ENCODE peak calls at places on chromosomes 7 and 10, in nine cellular contexts. H is KBM-7; L is NCI-H69; Q is ACHN; F is stimulated activated CD8-positive, alpha-beta memory T cell treated with anti-CD3 and anti-CD28 coated beads, Interleukin-7, amount 100 ng/mL, for 1 hour; J is heart right ventricle; D is upper lobe of right lung; X is GDM1; K is iris pigment epithelial cell. W is an unnamed sample.

GRCh38 chr10:132878091-132878729 is 64.2 kb downstream of the CFAP46 start:
- DNase-seq in H (no peak), L (no peak), Q (no peak), F (no peak), J (peak; percentile 5), D (peak; percentile 55), X (no peak), K (no peak), W (no peak)

GRCh38 chr7:92685146-92686042 is 95.2 kb upstream of the FAM133B start:
- DNase-seq in H (no peak), L (no peak), Q (no peak), F (peak; percentile 29), J (no peak), D (no peak), X (no peak), K (no peak), W (no peak)

GRCh38 chr10:33559105-33559504 is 224.6 kb upstream of the NRP1 start:
- DNase-seq in H (no peak), L (no peak), Q (peak; percentile 19), F (no peak), J (no peak), D (no peak), X (no peak), K (peak; percentile 76), W (no peak)

GRCh38 chr7:157004839-157005455 is 5.5 kb downstream of the MNX1 start:
- DNase-seq in H (no peak), L (no peak), Q (no peak), F (no peak), J (no peak), D (peak; percentile 58), X (no peak), K (no peak), W (no peak)

GRCh38 chr10:79113827-79114226 is 45.1 kb downstream of the ZMIZ1 start:
- DNase-seq in H (no peak), L (no peak), Q (no peak), F (no peak), J (no peak), D (no peak), X (no peak), K (no peak), W (no peak)

GRCh38 chr7:77738382-77738781 is 42.1 kb downstream of the RSBN1L start:
- DNase-seq in H (no peak), L (no peak), Q (no peak), F (no peak), J (no peak), D (no peak), X (no peak), K (no peak), W (no peak)

GRCh38 chr10:128047991-128048826 is 78.0 kb downstream of the MKI67 start:
- DNase-seq in H (peak; percentile 69), L (no peak), Q (no peak), F (no peak), J (no peak), D (no peak), X (peak; percentile 4), K (peak; percentile 72), W (peak; percentile 66)

GRCh38 chr10:97543025-97543546 is 29.5 kb upstream of the ANKRD2 start:
- DNase-seq in H (peak; percentile 56), L (peak; percentile 21), Q (peak; percentile 89), F (no peak), J (peak; percentile 68), D (peak; percentile 76), X (peak; percentile 84), K (peak; percentile 98), W (peak; percentile 37)

GRCh38 chr10:1100143-1100542 is 44.0 kb downstream of the WDR37 start:
- DNase-seq in H (no peak), L (no peak), Q (no peak), F (no peak), J (no peak), D (no peak), X (no peak), K (no peak), W (no peak)

GRCh38 chr7:148397985-148398384 is 192.6 kb upstream of the C7orf33 start:
- DNase-seq in H (no peak), L (no peak), Q (no peak), F (no peak), J (no peak), D (no peak), X (no peak), K (no peak), W (no peak)

GRCh38 chr7:43201912-43202311 is 89.5 kb downstream of the HECW1 start:
- DNase-seq in H (no peak), L (no peak), Q (no peak), F (no peak), J (no peak), D (no peak), X (no peak), K (peak; percentile 61), W (no peak)

GRCh38 chr10:55979203-55979602 is 381.9 kb downstream of the ZWINT start:
- DNase-seq in H (no peak), L (no peak), Q (no peak), F (no peak), J (no peak), D (no peak), X (no peak), K (no peak), W (no peak)

GRCh38 chr7:50362712-50363282 is 58.3 kb downstream of the IKZF1 start:
- DNase-seq in H (peak; percentile 58), L (no peak), Q (no peak), F (no peak), J (no peak), D (no peak), X (no peak), K (no peak), W (peak; percentile 51)

GRCh38 chr10:76675951-76676587 is 961.5 kb downstream of the KCNMA1 start:
- DNase-seq in H (no peak), L (no peak), Q (no peak), F (no peak), J (peak; percentile 41), D (no peak), X (no peak), K (peak; percentile 3), W (no peak)

GRCh38 chr7:36979810-36980248 is 255.5 kb upstream of the AOAH start:
- DNase-seq in H (no peak), L (no peak), Q (no peak), F (no peak), J (no peak), D (no peak), X (no peak), K (no peak), W (no peak)

W was measured in GF-D8.